ENCODE peak calls at places on chromosome 21, in five cellular contexts. E is left ventricle myocardium inferior, N is adipocyte, B is IMR-90, Z is neural progenitor cell. V is an unnamed sample.

GRCh38 chr21:42733037-42733632 is 79.7 kb downstream of the PDE9A start:
- DNase-seq in E (no peak), N (no peak), B (no peak), Z (no peak), V (no peak)

GRCh38 chr21:46110499-46111192 is 12.7 kb downstream of the COL6A2 start:
- DNase-seq in E (peak; percentile 79), N (no peak), B (no peak), Z (no peak), V (no peak)

GRCh38 chr21:46095106-46095719 is 2.7 kb upstream of the COL6A2 start:
- DNase-seq in E (no peak), N (no peak), B (no peak), Z (no peak), V (no peak)

GRCh38 chr21:42040411-42041180 is 30.4 kb upstream of the ZBTB21 start:
- DNase-seq in E (no peak), N (peak; percentile 92), B (peak; percentile 100), Z (no peak), V (peak; percentile 99)

GRCh38 chr21:41775152-41775472 is 8.3 kb upstream of the RIPK4 start:
- DNase-seq in E (no peak), N (no peak), B (no peak), Z (no peak), V (no peak)

GRCh38 chr21:41111681-41112080 is 56.3 kb upstream of the BACE2 start:
- DNase-seq in E (no peak), N (no peak), B (no peak), Z (no peak), V (no peak)

GRCh38 chr21:46003575-46004007 is 22.0 kb downstream of the COL6A1 start:
- DNase-seq in E (no peak), N (no peak), B (no peak), Z (no peak), V (no peak)

GRCh38 chr21:38080888-38081287 is 164.6 kb upstream of the KCNJ6 start:
- DNase-seq in E (peak; percentile 29), N (no peak), B (no peak), Z (no peak), V (no peak)

GRCh38 chr21:18373631-18374030 is 30.0 kb downstream of the TMPRSS15 start:
- DNase-seq in E (no peak), N (no peak), B (no peak), Z (no peak), V (peak; percentile 44)

GRCh38 chr21:36966846-36967657 is 583 bp upstream of the HLCS start:
- DNase-seq in E (no peak), N (peak; percentile 28), B (no peak), Z (no peak), V (no peak)

GRCh38 chr21:37631319-37632117 is 264.9 kb downstream of the DYRK1A start:
- DNase-seq in E (no peak), N (no peak), B (no peak), Z (peak; percentile 76), V (no peak)

GRCh38 chr21:40842197-40842552 is 4.8 kb downstream of the DSCAM start:
- DNase-seq in E (no peak), N (no peak), B (no peak), Z (no peak), V (no peak)

GRCh38 chr21:44932366-44933181 is 7.3 kb upstream of the SLX9 start:
- DNase-seq in E (peak; percentile 58), N (peak; percentile 56), B (no peak), Z (peak; percentile 66), V (no peak)
- H3K4me3 ChIP-seq in E (peak overlapping the region; percentile 66), N (peak overlapping the region; percentile 59), B (peak overlapping the region; percentile 44), Z (peak overlapping the region; percentile 47), V (peak overlapping the region; percentile 35)

GRCh38 chr21:20999567-21000169 is 1.5 kb downstream of the NCAM2 start:
- DNase-seq in E (no peak), N (peak; percentile 82), B (peak; percentile 49), Z (peak; percentile 57), V (no peak)
- H3K4me3 ChIP-seq in E (peak overlapping the region; percentile 73), N (peak overlapping the region; percentile 93), B (no peak overlapping the region), Z (no peak overlapping the region), V (no peak overlapping the region)

GRCh38 chr21:35319684-35320083 is 270.6 kb upstream of the RUNX1 start:
- DNase-seq in E (no peak), N (no peak), B (no peak), Z (no peak), V (no peak)
- H3K4me3 ChIP-seq in E (no peak overlapping the region), N (no peak overlapping the region), B (no peak overlapping the region), Z (no peak overlapping the region), V (no peak overlapping the region)

GRCh38 chr21:39319251-39319756 is 5.9 kb upstream of the BRWD1 start:
- DNase-seq in E (peak; percentile 49), N (peak; percentile 19), B (peak; percentile 48), Z (no peak), V (no peak)
- H3K4me3 ChIP-seq in E (no peak overlapping the region), N (peak overlapping the region; percentile 48), B (no peak overlapping the region), Z (no peak overlapping the region), V (no peak overlapping the region)

GRCh38 chr21:25870084-25870483 is 135.3 kb downstream of the GABPA start:
- DNase-seq in E (no peak), N (no peak), B (no peak), Z (no peak), V (no peak)
- H3K4me3 ChIP-seq in E (no peak overlapping the region), N (no peak overlapping the region), B (no peak overlapping the region), Z (no peak overlapping the region), V (no peak overlapping the region)

GRCh38 chr21:31909153-31909771 is 36.4 kb downstream of the HUNK start:
- DNase-seq in E (no peak), N (no peak), B (peak; percentile 17), Z (peak; percentile 62), V (no peak)
- H3K4me3 ChIP-seq in E (no peak overlapping the region), N (no peak overlapping the region), B (no peak overlapping the region), Z (peak overlapping the region; percentile 27), V (no peak overlapping the region)

GRCh38 chr21:44791246-44791645 is 10.4 kb downstream of the UBE2G2 start:
- DNase-seq in E (no peak), N (no peak), B (no peak), Z (no peak), V (no peak)
- H3K4me3 ChIP-seq in E (no peak overlapping the region), N (no peak overlapping the region), B (no peak overlapping the region), Z (no peak overlapping the region), V (no peak overlapping the region)

GRCh38 chr21:35026617-35027557 is 22.2 kb downstream of the RUNX1 start:
- DNase-seq in E (peak; percentile 68), N (no peak), B (peak; percentile 48), Z (peak; percentile 66), V (no peak)

GRCh38 chr21:35027558-35028450 is 21.3 kb downstream of the RUNX1 start:
- DNase-seq in E (no peak), N (no peak), B (no peak), Z (no peak), V (no peak)

GRCh38 chr21:35024475-35024874 is 24.6 kb downstream of the RUNX1 start:
- DNase-seq in E (no peak), N (no peak), B (no peak), Z (no peak), V (no peak)

GRCh38 chr21:35025206-35026152 is 23.6 kb downstream of the RUNX1 start:
- DNase-seq in E (no peak), N (no peak), B (no peak), Z (no peak), V (no peak)

DNA sequence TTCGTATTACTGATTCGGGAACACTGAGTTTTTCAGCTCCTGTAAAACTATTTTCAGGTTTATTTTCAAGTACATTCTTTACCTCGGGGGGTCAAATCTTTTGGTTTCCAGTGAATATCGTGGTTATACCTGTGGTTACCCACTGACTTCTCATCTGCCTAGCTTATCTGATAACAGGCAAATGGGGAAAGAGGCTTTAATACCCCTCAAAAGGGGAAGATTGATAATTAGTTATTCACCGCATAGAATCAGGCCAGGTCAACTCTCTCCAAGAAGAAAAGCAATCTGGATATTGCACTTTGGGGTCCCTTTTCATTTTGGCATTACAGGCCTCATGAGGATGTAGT is 23.0 kb downstream of the RUNX1 start:
- DNase-seq in E (no peak), N (no peak), B (no peak), Z (no peak), V (no peak)
- H3K4me3 ChIP-seq in E (peak overlapping the region; percentile 41), N (no peak overlapping the region), B (no peak overlapping the region), Z (no peak overlapping the region), V (no peak overlapping the region)

DNA sequence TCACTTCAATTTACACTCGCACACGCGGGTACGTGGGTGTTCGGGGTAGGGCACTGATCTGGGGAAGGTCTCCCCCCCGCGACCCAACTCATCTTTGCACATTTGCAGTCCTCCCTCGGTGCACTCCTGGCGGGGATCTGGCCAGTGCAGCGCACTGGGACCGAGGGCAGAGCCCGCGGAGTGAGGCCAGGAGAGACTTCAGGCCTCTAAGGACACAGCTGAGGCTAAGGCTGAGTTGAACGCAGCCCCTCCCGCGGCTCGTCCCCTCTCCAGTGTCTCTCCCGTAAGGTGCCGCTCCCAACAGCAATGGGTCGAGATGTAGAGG is 939 bp upstream of the NCAM2 start:
- DNase-seq in E (no peak), N (peak; percentile 5), B (no peak), Z (peak; percentile 52), V (no peak)
- H3K4me3 ChIP-seq in E (peak overlapping the region; percentile 73), N (peak overlapping the region; percentile 82), B (peak overlapping the region; percentile 85), Z (peak overlapping the region; percentile 88), V (peak overlapping the region; percentile 77)